ENCODE peak calls at places on chromosomes 7 and 10, in four cellular contexts. I, C, E and H are unnamed samples. For H3K4me1, the result is how much of the 10 kb centered on the place peaks cover.

GRCh38 chr7:37198906-37199485 is 249.7 kb downstream of the ELMO1 start:
- DNase-seq in C (peak), I (peak), E (peak), H (peak)

GRCh38 chr7:26397326-26397725 is 105.7 kb downstream of the SNX10 start:
- DNase-seq in E (no peak), C (no peak), I (no peak), H (no peak)

GRCh38 chr10:124389613-124390361 is 28.9 kb downstream of the OAT start:
- DNase-seq in E (no peak), I (no peak), C (peak), H (no peak)

GRCh38 chr10:88978463-88978862 is 12.1 kb upstream of the FAS start:
- DNase-seq in C (no peak), I (no peak), E (no peak), H (no peak)

GRCh38 chr7:158444501-158445420 is 142.9 kb downstream of the PTPRN2 start:
- DNase-seq in I (no peak), C (no peak), E (no peak), H (no peak)

GRCh38 chr10:21161090-21161625 is 264.0 kb upstream of the NEBL start:
- DNase-seq in C (no peak), E (no peak), I (no peak), H (no peak)

GRCh38 chr7:123747620-123748141 is 1.1 kb downstream of the WASL start:
- DNase-seq in E (peak), I (peak), C (peak), H (peak)

GRCh38 chr7:143352506-143353130 is 9.9 kb downstream of the FAM131B start:
- DNase-seq in C (no peak), I (no peak), E (no peak), H (no peak)

GRCh38 chr7:144568234-144568633 is 164.7 kb upstream of the NOBOX start:
- DNase-seq in I (no peak), E (no peak), C (no peak), H (no peak)

DNA sequence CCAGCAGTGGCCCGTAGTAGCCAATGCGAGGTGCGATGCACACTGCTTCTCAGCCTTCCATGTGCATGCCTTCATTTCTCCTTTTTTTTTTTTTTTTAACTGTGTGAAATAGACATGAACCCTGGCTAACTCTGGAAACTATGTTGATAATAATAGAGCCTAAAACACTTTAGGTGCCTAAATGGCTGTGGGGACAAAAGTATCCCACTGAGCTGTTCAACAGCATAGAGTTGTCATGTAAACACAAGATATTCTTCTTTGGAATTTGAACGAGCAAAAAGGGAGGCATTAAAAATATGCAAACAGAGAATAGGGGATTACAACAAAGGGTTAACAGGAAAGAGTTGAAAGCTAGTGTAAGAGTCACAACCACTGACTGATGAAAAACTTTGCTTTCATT is 162.1 kb upstream of the NOBOX start:
- DNase-seq in E (no peak), I (no peak), C (no peak), H (no peak)
- H3K27ac ChIP-seq in E (no peak), I (no peak), C (no peak), H (no peak)

GRCh38 chr10:133085251-133086125 is 2.2 kb upstream of the ADGRA1 start:
- DNase-seq in E (no peak), I (no peak), C (no peak), H (no peak)
- H3K4me1 ChIP-seq in E (under half), I (under half), C (under half), H (under half)

DNA sequence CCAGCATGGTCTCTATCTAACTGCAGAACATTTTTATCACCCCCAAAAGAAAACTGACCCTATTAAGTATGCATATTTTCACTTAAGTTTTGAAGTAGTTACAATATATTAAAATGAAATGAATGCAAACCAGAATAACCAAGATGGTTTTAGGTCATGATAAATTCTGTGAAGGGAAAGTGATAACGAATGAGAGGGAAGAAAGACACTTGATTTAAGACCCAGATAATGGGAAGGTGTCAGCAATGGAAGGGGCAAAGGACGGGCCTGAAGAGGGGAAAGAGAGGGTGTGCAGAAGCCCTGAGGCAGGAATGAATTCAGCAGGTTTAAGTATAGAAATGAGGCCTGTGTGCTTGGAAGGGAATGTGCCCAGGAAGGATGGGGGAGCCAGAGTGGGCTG is 61.1 kb upstream of the IGFBP3 start:
- DNase-seq in I (no peak), E (no peak), C (no peak), H (no peak)
- H3K27ac ChIP-seq in I (no peak), E (no peak), C (no peak), H (no peak)

GRCh38 chr7:117216010-117216409 is 106.8 kb downstream of the WNT2 start:
- DNase-seq in E (no peak), I (no peak), C (no peak), H (no peak)
- H3K4me1 ChIP-seq in E (under half), I (under half), C (under half), H (under half)